ENCODE peak calls at places on chromosomes 3 and 15, in seven cellular contexts. Q, M, C, V, K, Y and D are unnamed samples.
A peak's percentile ranks its signal among the peaks of the same experiment; 100 is the strongest.

GRCh38 chr3:56883828-56884227 is 82.1 kb upstream of the ARHGEF3 start:
- DNase-seq in Q (no peak), M (no peak), C (no peak), V (no peak), K (no peak), Y (no peak), D (no peak)

GRCh38 chr15:38695249-38696119 is 130.9 kb upstream of the RASGRP1 start:
- DNase-seq in Q (no peak), M (no peak), C (no peak), V (no peak), K (no peak), Y (no peak), D (no peak)

GRCh38 chr3:136146981-136147729 is 49.0 kb downstream of the MSL2 start:
- DNase-seq in Q (no peak), M (no peak), C (no peak), V (no peak), K (peak; percentile 20), Y (no peak), D (no peak)

GRCh38 chr3:100042577-100042981 is 71.7 kb downstream of the FILIP1L start:
- DNase-seq in Q (peak; percentile 87), M (peak; percentile 64), C (peak; percentile 89), V (no peak), K (peak; percentile 94), Y (no peak), D (no peak)

GRCh38 chr3:113736548-113737089 is 9.4 kb downstream of the NAA50 start:
- DNase-seq in Q (peak; percentile 38), M (peak; percentile 73), C (peak; percentile 83), V (no peak), K (peak; percentile 35), Y (no peak), D (peak; percentile 28)

GRCh38 chr15:101016581-101016980 is 97.4 kb downstream of the LRRK1 start:
- DNase-seq in Q (no peak), M (no peak), C (no peak), V (no peak), K (no peak), Y (no peak), D (no peak)

GRCh38 chr3:154766765-154767503 is 313.2 kb upstream of the MME start:
- DNase-seq in Q (no peak), M (no peak), C (no peak), V (no peak), K (no peak), Y (no peak), D (no peak)

GRCh38 chr3:36741285-36741684 is 23.1 kb downstream of the DCLK3 start:
- DNase-seq in Q (no peak), M (peak; percentile 3), C (peak; percentile 4), V (no peak), K (no peak), Y (no peak), D (no peak)

GRCh38 chr3:98892263-98892662 is 9.2 kb downstream of the DCBLD2 start:
- DNase-seq in Q (no peak), M (no peak), C (no peak), V (no peak), K (no peak), Y (no peak), D (no peak)

GRCh38 chr15:79453446-79453845 is 21.3 kb downstream of the MINAR1 start:
- DNase-seq in Q (no peak), M (no peak), C (no peak), V (no peak), K (no peak), Y (no peak), D (no peak)

GRCh38 chr3:53763353-53763752 is 82.9 kb downstream of the CHDH start:
- DNase-seq in Q (no peak), M (no peak), C (no peak), V (no peak), K (no peak), Y (no peak), D (no peak)

GRCh38 chr15:26433060-26433459 is 339.8 kb downstream of the GABRB3 start:
- DNase-seq in Q (no peak), M (no peak), C (no peak), V (no peak), K (no peak), Y (no peak), D (no peak)

GRCh38 chr3:106728315-106728821 is 648.9 kb upstream of the CCDC54 start:
- DNase-seq in Q (peak; percentile 89), M (peak; percentile 98), C (peak; percentile 87), V (no peak), K (peak; percentile 100), Y (no peak), D (peak; percentile 94)

GRCh38 chr15:64452988-64453688 is 7.2 kb upstream of the ZNF609 start:
- DNase-seq in Q (no peak), M (peak; percentile 33), C (peak; percentile 45), V (peak; percentile 76), K (peak; percentile 18), Y (peak; percentile 44), D (no peak)

GRCh38 chr3:182259579-182259978 is 533.7 kb upstream of the ATP11B start:
- DNase-seq in Q (peak; percentile 33), M (no peak), C (no peak), V (peak; percentile 29), K (peak; percentile 28), Y (peak; percentile 19), D (no peak)

GRCh38 chr3:27040674-27041073 is 328.5 kb downstream of the NEK10 start:
- DNase-seq in Q (no peak), M (no peak), C (no peak), V (no peak), K (no peak), Y (no peak), D (no peak)

DNA sequence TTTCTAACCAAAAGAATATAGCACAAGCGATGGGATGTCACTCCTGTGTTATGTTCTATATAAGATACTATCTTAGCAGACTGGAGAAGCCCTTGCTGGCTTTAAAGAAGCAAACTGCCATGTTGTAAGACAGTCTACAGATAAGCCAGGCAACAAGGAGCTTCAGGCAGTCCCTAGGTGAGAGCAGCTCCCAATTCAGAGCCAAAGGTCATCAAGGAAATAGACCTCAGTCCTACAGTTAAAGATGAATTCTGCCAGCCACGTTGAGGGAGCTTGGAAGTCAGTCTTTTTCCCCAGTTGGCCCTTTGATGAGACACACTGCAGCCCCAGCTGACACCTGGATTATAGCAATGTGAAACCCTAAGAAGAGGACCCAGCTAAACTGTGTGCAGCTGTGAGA is 102.6 kb upstream of the AKAP13 start:
- DNase-seq in Q (no peak), M (no peak), C (no peak), V (no peak), K (no peak), Y (no peak), D (no peak)
- H3K27ac ChIP-seq in Q (no peak overlapping the region), M (no peak overlapping the region), C (no peak overlapping the region), V (no peak overlapping the region), K (no peak overlapping the region), Y (no peak overlapping the region), D (no peak overlapping the region)

GRCh38 chr3:188296761-188297689 is 143.1 kb downstream of the LPP start:
- DNase-seq in Q (peak; percentile 89), M (peak; percentile 83), C (peak; percentile 84), V (no peak), K (peak; percentile 96), Y (no peak), D (peak; percentile 79)
- H3K4me3 ChIP-seq in Q (peak overlapping the region; percentile 2), M (no peak overlapping the region), C (no peak overlapping the region), V (no peak overlapping the region), K (peak overlapping the region; percentile 24), Y (no peak overlapping the region), D (no peak overlapping the region)

DNA sequence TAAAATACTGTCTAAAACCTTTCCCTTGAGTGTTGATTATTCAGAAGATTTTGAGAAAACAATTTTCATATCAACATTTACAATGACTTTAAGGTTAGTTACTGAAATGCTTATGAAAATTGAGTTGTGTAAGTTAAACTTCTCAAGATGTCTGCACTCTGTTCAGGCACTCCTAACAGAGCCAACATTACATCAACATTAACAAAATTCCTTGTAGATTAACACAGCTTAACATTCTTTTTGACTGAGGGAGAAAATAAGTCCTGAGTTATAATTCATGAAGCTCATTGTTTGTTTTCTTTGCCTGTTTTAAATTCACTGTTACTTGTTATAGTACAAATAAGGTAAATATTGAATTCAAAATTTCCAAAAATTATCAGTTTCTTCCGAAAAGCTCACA is 9.0 kb downstream of the ACKR4 start:
- DNase-seq in Q (no peak), M (peak; percentile 79), C (peak; percentile 62), V (no peak), K (peak; percentile 74), Y (no peak), D (peak; percentile 18)
- TF ChIP-seq CTCF in Q (no peak), M (no peak), C (no peak), V (no peak), K (no peak), Y (no peak), D (no peak)

GRCh38 chr15:34365836-34366235 is 1.2 kb downstream of the LPCAT4 start:
- DNase-seq in Q (no peak), M (no peak), C (no peak), V (no peak), K (no peak), Y (no peak), D (no peak)
- H3K27ac ChIP-seq in Q (peak overlapping the region; percentile 25), M (peak overlapping the region; percentile 16), C (no peak overlapping the region), V (peak overlapping the region; percentile 99), K (no peak overlapping the region), Y (no peak overlapping the region), D (no peak overlapping the region)

GRCh38 chr3:128006061-128006470 is 46.2 kb upstream of the SEC61A1 start:
- DNase-seq in Q (no peak), M (no peak), C (no peak), V (no peak), K (no peak), Y (no peak), D (no peak)
- H3K4me3 ChIP-seq in Q (no peak overlapping the region), M (no peak overlapping the region), C (no peak overlapping the region), V (no peak overlapping the region), K (no peak overlapping the region), Y (no peak overlapping the region), D (no peak overlapping the region)

GRCh38 chr15:34362047-34362773 is 4.8 kb downstream of the LPCAT4 start:
- DNase-seq in Q (peak; percentile 74), M (no peak), C (no peak), V (peak; percentile 73), K (no peak), Y (no peak), D (no peak)
- TF ChIP-seq CTCF in Q (no peak), M (no peak), C (no peak), V (no peak), K (no peak), Y (no peak), D (no peak)